ENCODE peak calls at places on chromosomes 1 and 21, in six cellular contexts. E, F, K, V, I and Z are unnamed samples.

GRCh38 chr1:228735871-228736586 is 750 bp downstream of the RHOU start:
- DNase-seq in K (peak), F (no peak), E (peak), I (no peak), V (peak), Z (peak)

GRCh38 chr1:207863893-207864535 is 46.9 kb downstream of the CD34 start:
- DNase-seq in I (no peak), E (no peak), F (peak), K (no peak), V (no peak), Z (no peak)

GRCh38 chr21:44455524-44456206 is 355 bp downstream of the LRRC3 start:
- DNase-seq in I (no peak), F (peak), E (no peak), K (peak), V (peak), Z (peak)

GRCh38 chr1:226444901-226445300 is 37.0 kb upstream of the PARP1 start:
- DNase-seq in K (no peak), V (peak), I (no peak), E (no peak), F (peak), Z (no peak)

GRCh38 chr1:21913258-21913657 is 23.9 kb downstream of the HSPG2 start:
- DNase-seq in E (no peak), K (no peak), F (no peak), I (no peak), V (no peak), Z (no peak)

GRCh38 chr1:75672528-75673393 is 51.7 kb upstream of the ACADM start:
- DNase-seq in E (peak), K (peak), I (peak), F (no peak), V (no peak), Z (peak)

GRCh38 chr1:30232288-30232899 is 491.0 kb downstream of the MATN1 start:
- DNase-seq in K (no peak), E (no peak), F (peak), V (peak), I (no peak), Z (no peak)

GRCh38 chr1:88327391-88328267 is 356.4 kb upstream of the PKN2 start:
- DNase-seq in V (peak), I (peak), E (peak), F (no peak), K (no peak), Z (peak)

GRCh38 chr1:62735491-62736171 is 47.4 kb upstream of the DOCK7 start:
- DNase-seq in V (no peak), K (no peak), E (peak), F (no peak), I (peak), Z (peak)

GRCh38 chr1:7526867-7527732 is 244.0 kb upstream of the VAMP3 start:
- DNase-seq in F (no peak), I (no peak), E (peak), V (no peak), K (peak), Z (peak)

GRCh38 chr1:156200062-156200461 is 6.2 kb downstream of the SLC25A44 start:
- DNase-seq in K (no peak), E (no peak), V (no peak), F (no peak), I (no peak), Z (no peak)

GRCh38 chr1:149849947-149850360 is 49.4 kb upstream of the BOLA1 start:
- DNase-seq in F (no peak), V (peak), E (no peak), I (no peak), K (no peak), Z (peak)

GRCh38 chr1:35324486-35324885 is 56.0 kb downstream of the ZMYM4 start:
- DNase-seq in K (no peak), F (no peak), I (no peak), V (no peak), E (peak), Z (peak)

GRCh38 chr1:43622471-43622870 is 27.5 kb upstream of the KDM4A start:
- DNase-seq in I (peak), V (no peak), F (no peak), E (peak), K (no peak), Z (no peak)

GRCh38 chr1:232077809-232078208 is 451.2 kb downstream of the DISC1 start:
- DNase-seq in I (no peak), K (no peak), E (no peak), V (no peak), F (no peak), Z (no peak)

GRCh38 chr1:39230261-39231190 is 26.0 kb downstream of the MACF1 start:
- DNase-seq in K (no peak), V (peak), F (peak), I (no peak), E (no peak), Z (peak)

GRCh38 chr1:8020032-8020431 is 6.1 kb downstream of the ERRFI1 start:
- DNase-seq in F (no peak), I (no peak), K (no peak), V (peak), E (peak), Z (peak)

GRCh38 chr21:32367158-32367557 is 25.7 kb downstream of the URB1 start:
- DNase-seq in V (no peak), I (peak), K (no peak), F (no peak), E (no peak), Z (no peak)

GRCh38 chr1:34928066-34928864 is 1.2 kb downstream of the DLGAP3 start:
- DNase-seq in I (no peak), E (no peak), F (no peak), K (no peak), V (no peak), Z (no peak)